ENCODE peak calls at places on chromosomes 13 and 19, in nine cellular contexts. M, T, P, Q, F, H, C, U and W are unnamed samples. For H3K4me1, the result is how much of the 10 kb centered on the place peaks cover.

GRCh38 chr13:44393391-44393790 is 19.8 kb downstream of the SERP2 start:
- DNase-seq in M (no peak), T (no peak), P (no peak), Q (no peak), F (peak), H (no peak), C (no peak), U (peak), W (peak)

GRCh38 chr13:51997641-51998330 is 13.5 kb downstream of the ATP7B start:
- DNase-seq in M (no peak), T (no peak), P (no peak), Q (no peak), F (peak), H (no peak), C (no peak), U (no peak), W (no peak)

GRCh38 chr19:52789440-52789839 is 2.8 kb upstream of the ZNF600 start:
- DNase-seq in M (no peak), T (no peak), P (no peak), Q (no peak), F (no peak), H (no peak), C (no peak), U (no peak), W (no peak)

GRCh38 chr13:34416833-34417425 is 525.1 kb upstream of the NBEA start:
- DNase-seq in M (peak), T (no peak), P (peak), Q (no peak), F (peak), H (peak), C (no peak), U (no peak), W (peak)

GRCh38 chr19:8209111-8209964 is at the start of gene CERS4:
- DNase-seq in M (peak), T (peak), P (peak), Q (peak), F (peak), H (peak), C (peak), U (peak), W (peak)

GRCh38 chr13:100280681-100281080 is 191.8 kb downstream of the PCCA start:
- DNase-seq in M (no peak), T (no peak), P (no peak), Q (no peak), F (no peak), H (no peak), C (no peak), U (no peak), W (no peak)

GRCh38 chr19:1167687-1168561 is 6.1 kb downstream of the SBNO2 start:
- DNase-seq in M (no peak), T (peak), P (no peak), Q (no peak), F (no peak), H (no peak), C (no peak), U (no peak), W (peak)

GRCh38 chr19:53507523-53508442 is 30.2 kb upstream of the ZNF331 start:
- DNase-seq in M (no peak), T (no peak), P (no peak), Q (no peak), F (no peak), H (no peak), C (no peak), U (no peak), W (no peak)

GRCh38 chr19:31944286-31944685 is 401.1 kb upstream of the ZNF507 start:
- DNase-seq in M (no peak), T (no peak), P (no peak), Q (no peak), F (no peak), H (no peak), C (no peak), U (no peak), W (no peak)

GRCh38 chr19:45913874-45914830 is at the start of gene NANOS2:
- DNase-seq in M (no peak), T (no peak), P (peak), Q (no peak), F (no peak), H (no peak), C (no peak), U (no peak), W (no peak)

GRCh38 chr19:54561840-54562239 is 11.8 kb upstream of the LILRA2 start:
- DNase-seq in M (no peak), T (no peak), P (no peak), Q (no peak), F (no peak), H (no peak), C (no peak), U (no peak), W (no peak)

GRCh38 chr19:58474291-58474996 is 1.7 kb upstream of the ZNF446 start:
- DNase-seq in M (no peak), T (no peak), P (no peak), Q (no peak), F (no peak), H (no peak), C (no peak), U (no peak), W (no peak)

GRCh38 chr19:35329323-35329722 is 336 bp downstream of the CD22 start:
- DNase-seq in M (no peak), T (no peak), P (no peak), Q (no peak), F (no peak), H (no peak), C (no peak), U (no peak), W (no peak)

GRCh38 chr13:96053003-96053703 is at the start of gene UGGT2:
- DNase-seq in M (peak), T (peak), P (peak), Q (peak), F (peak), H (peak), C (peak), U (peak), W (peak)

GRCh38 chr13:35179494-35179893 is 237.4 kb downstream of the NBEA start:
- DNase-seq in M (no peak), T (no peak), P (no peak), Q (no peak), F (no peak), H (no peak), C (no peak), U (no peak), W (no peak)

GRCh38 chr19:39324242-39324842 is 3.7 kb upstream of the LRFN1 start:
- DNase-seq in M (no peak), T (no peak), P (no peak), Q (no peak), F (no peak), H (no peak), C (no peak), U (no peak), W (no peak)

GRCh38 chr13:51907040-51907732 is 45.4 kb downstream of the CCDC70 start:
- DNase-seq in M (no peak), T (no peak), P (no peak), Q (no peak), F (no peak), H (no peak), C (no peak), U (no peak), W (no peak)

GRCh38 chr19:34461375-34462100 is 20.0 kb upstream of the WTIP start:
- DNase-seq in M (no peak), T (no peak), P (no peak), Q (no peak), F (no peak), H (peak), C (no peak), U (no peak), W (no peak)

GRCh38 chr19:42596391-42597071 is 1.8 kb upstream of the CEACAM8 start:
- DNase-seq in M (no peak), T (peak), P (no peak), Q (peak), F (peak), H (no peak), C (no peak), U (peak), W (no peak)

GRCh38 chr13:109154146-109154545 is 524.7 kb downstream of the MYO16 start:
- DNase-seq in M (no peak), T (peak), P (no peak), Q (no peak), F (no peak), H (no peak), C (no peak), U (no peak), W (no peak)

GRCh38 chr19:40471111-40471510 is 4.3 kb downstream of the SPTBN4 start:
- DNase-seq in M (no peak), T (no peak), P (no peak), Q (no peak), F (no peak), H (no peak), C (no peak), U (no peak), W (no peak)

GRCh38 chr19:14437578-14438140 is 4.6 kb downstream of the PKN1 start:
- DNase-seq in M (no peak), T (no peak), P (no peak), Q (no peak), F (no peak), H (no peak), C (no peak), U (no peak), W (no peak)

GRCh38 chr13:50149932-50150331 is 134.7 kb downstream of the KCNRG start:
- DNase-seq in M (peak), T (peak), P (peak), Q (no peak), F (peak), H (no peak), C (no peak), U (peak), W (no peak)

GRCh38 chr19:9130965-9131364 is 4.2 kb upstream of the OR7G3 start:
- DNase-seq in M (no peak), T (no peak), P (no peak), Q (no peak), F (no peak), H (no peak), C (no peak), U (no peak), W (no peak)

GRCh38 chr19:30256510-30256850 is 115.7 kb upstream of the ZNF536 start:
- DNase-seq in M (no peak), T (no peak), P (no peak), Q (no peak), F (no peak), H (no peak), C (no peak), U (no peak), W (no peak)

GRCh38 chr19:55383789-55384575 is at the start of gene TMEM238:
- DNase-seq in M (no peak), T (peak), P (peak), Q (peak), F (peak), H (peak), C (no peak), U (peak), W (no peak)

GRCh38 chr13:112141643-112142400 is 74.9 kb downstream of the SOX1 start:
- DNase-seq in M (no peak), T (no peak), P (no peak), Q (no peak), F (no peak), H (no peak), C (peak), U (peak), W (no peak)

GRCh38 chr13:35723820-35724219 is 247.3 kb upstream of the MAB21L1 start:
- DNase-seq in M (peak), T (no peak), P (peak), Q (no peak), F (no peak), H (peak), C (no peak), U (no peak), W (no peak)

GRCh38 chr19:2638417-2638940 is 64.0 kb downstream of the GNG7 start:
- DNase-seq in M (no peak), T (no peak), P (no peak), Q (no peak), F (no peak), H (no peak), C (no peak), U (no peak), W (no peak)

GRCh38 chr13:42233726-42234125 is 38.2 kb upstream of the AKAP11 start:
- DNase-seq in M (no peak), T (no peak), P (no peak), Q (no peak), F (no peak), H (no peak), C (no peak), U (no peak), W (no peak)

DNA sequence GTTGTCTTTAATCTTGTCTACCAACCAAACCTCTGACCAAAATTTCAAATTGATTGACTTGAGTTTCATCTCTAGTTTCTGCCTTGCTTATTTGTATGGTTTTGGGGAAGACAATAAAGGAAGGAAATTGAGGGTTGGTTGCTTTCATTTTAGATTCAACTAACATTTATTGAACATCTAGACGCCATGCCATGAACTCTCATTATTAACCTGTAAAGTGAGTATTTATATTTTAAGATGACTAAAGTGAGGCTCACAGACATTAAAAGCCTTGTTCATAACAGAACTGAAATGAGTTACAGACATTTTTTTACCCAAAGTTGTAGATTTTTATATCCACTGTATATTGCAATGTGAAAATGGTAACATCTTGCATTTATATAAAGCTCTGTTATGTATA is 239.3 kb downstream of the LMO7 start:
- DNase-seq in M (no peak), T (no peak), P (no peak), Q (no peak), F (no peak), H (no peak), C (no peak), U (no peak), W (no peak)
- H3K4me3 ChIP-seq in M (no peak), T (no peak), P (no peak), Q (no peak), F (no peak), H (no peak), C (no peak), U (no peak), W (no peak)

DNA sequence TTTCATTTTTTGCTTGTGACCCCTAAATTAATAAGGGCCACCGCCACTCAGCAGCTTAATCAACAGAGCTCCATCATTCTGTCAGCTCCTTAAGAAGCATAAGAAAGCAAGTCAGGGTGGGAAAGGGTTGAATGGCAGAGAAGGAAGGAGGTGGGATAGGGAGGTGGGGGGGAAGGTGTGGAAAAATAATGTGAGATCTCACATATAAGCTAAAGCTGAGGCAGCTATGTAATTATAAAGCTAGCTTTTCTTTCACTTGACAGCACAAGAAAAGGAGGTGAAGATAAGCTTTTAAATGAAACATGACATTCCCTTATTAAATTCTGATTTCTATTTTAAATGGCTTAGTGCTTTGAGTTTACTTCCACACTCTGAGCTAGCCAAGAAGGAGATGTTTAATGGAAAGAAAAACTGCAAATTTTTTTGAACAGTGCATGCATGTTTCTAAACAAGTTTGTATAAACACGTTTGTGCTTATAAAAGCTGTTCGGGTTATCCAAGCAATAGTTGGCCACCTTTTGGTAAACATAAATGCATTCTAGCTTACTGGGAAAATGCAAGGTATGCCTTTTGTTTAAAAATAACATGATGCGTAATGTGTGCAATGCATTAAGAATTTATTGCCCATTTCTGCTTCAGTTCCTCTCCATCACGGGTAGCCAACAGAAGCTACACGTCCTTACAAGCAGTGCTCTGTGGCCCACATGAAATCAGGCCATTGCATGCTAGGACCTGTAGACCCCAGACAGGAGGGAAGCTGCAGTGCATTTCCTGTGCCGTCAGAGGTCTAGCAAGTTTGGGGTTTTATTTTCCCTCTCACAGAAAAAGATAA is 96.2 kb downstream of the LHFPL6 start:
- DNase-seq in M (no peak), T (no peak), P (no peak), Q (no peak), F (no peak), H (no peak), C (no peak), U (no peak), W (no peak)
- TF ChIP-seq POLR2A in M (no peak), T (no peak), P (no peak), Q (no peak), F (no peak), H (no peak), C (no peak), U (no peak), W (no peak)

GRCh38 chr19:18170714-18171255 is 2.8 kb upstream of the IFI30 start:
- DNase-seq in M (no peak), T (peak), P (peak), Q (peak), F (peak), H (peak), C (no peak), U (no peak), W (no peak)
- H3K4me1 ChIP-seq in M (under half), T (under half), P (under half), Q (under half), F (under half), H (under half), C (under half), U (under half), W (under half)

GRCh38 chr19:17965370-17966114 is 1.4 kb upstream of the KCNN1 start:
- DNase-seq in M (no peak), T (no peak), P (no peak), Q (no peak), F (no peak), H (no peak), C (no peak), U (no peak), W (no peak)

GRCh38 chr19:17966115-17966455 is 822 bp upstream of the KCNN1 start:
- DNase-seq in M (no peak), T (no peak), P (no peak), Q (no peak), F (no peak), H (no peak), C (no peak), U (no peak), W (no peak)

GRCh38 chr19:17967258-17968051 is 548 bp downstream of the KCNN1 start:
- DNase-seq in M (no peak), T (no peak), P (no peak), Q (no peak), F (no peak), H (no peak), C (no peak), U (no peak), W (no peak)

GRCh38 chr19:17968376-17968775 is 1.5 kb downstream of the KCNN1 start:
- DNase-seq in M (no peak), T (no peak), P (no peak), Q (no peak), F (no peak), H (no peak), C (no peak), U (no peak), W (no peak)

GRCh38 chr19:17966497-17967257 is at the start of gene KCNN1:
- DNase-seq in M (no peak), T (no peak), P (no peak), Q (no peak), F (no peak), H (no peak), C (no peak), U (no peak), W (no peak)
- H3K4me3 ChIP-seq in M (no peak), T (peak), P (no peak), Q (no peak), F (no peak), H (no peak), C (no peak), U (no peak), W (peak)

GRCh38 chr19:50334741-50335421 is 5.7 kb upstream of the KCNC3 start:
- DNase-seq in M (no peak), T (no peak), P (peak), Q (no peak), F (no peak), H (peak), C (no peak), U (no peak), W (no peak)

GRCh38 chr19:50332264-50333038 is 3.3 kb upstream of the KCNC3 start:
- DNase-seq in M (no peak), T (no peak), P (peak), Q (no peak), F (peak), H (peak), C (no peak), U (no peak), W (no peak)

GRCh38 chr19:50332014-50332263 is 2.8 kb upstream of the KCNC3 start:
- DNase-seq in M (no peak), T (no peak), P (no peak), Q (no peak), F (no peak), H (peak), C (no peak), U (no peak), W (no peak)

GRCh38 chr19:50333235-50333736 is 4.1 kb upstream of the KCNC3 start:
- DNase-seq in M (peak), T (peak), P (peak), Q (peak), F (peak), H (peak), C (peak), U (peak), W (no peak)

GRCh38 chr19:50333737-50334617 is 4.8 kb upstream of the KCNC3 start:
- DNase-seq in M (peak), T (peak), P (peak), Q (peak), F (peak), H (peak), C (peak), U (peak), W (no peak)
- TF ChIP-seq POLR2A in M (peak), T (peak), P (peak), Q (peak), F (peak), H (peak), C (peak), U (peak), W (no peak)